ENCODE peak calls at places on chromosome 13, in five cellular contexts. One of them, this sample, is unnamed.

GRCh38 chr13:79973533-79973963 is 367.4 kb downstream of the SPRY2 start:
- DNase-seq in HCT116: no peak
- DNase-seq in uterus: peak; percentile 21
- DNase-seq in Peyer's patch: no peak
- DNase-seq in body of pancreas: peak; percentile 7
- DNase-seq in this sample: peak; percentile 35

GRCh38 chr13:85367887-85368286 is 431.3 kb downstream of the SLITRK6 start:
- DNase-seq in uterus: no peak
- DNase-seq in Peyer's patch: no peak
- DNase-seq in body of pancreas: no peak
- DNase-seq in HCT116: no peak
- DNase-seq in this sample: no peak

GRCh38 chr13:45615501-45616101 is at the start of gene ERICH6B:
- DNase-seq in uterus: no peak
- DNase-seq in HCT116: no peak
- DNase-seq in Peyer's patch: no peak
- DNase-seq in body of pancreas: peak; percentile 7
- DNase-seq in this sample: peak; percentile 23

GRCh38 chr13:42875448-42876269 is 94.3 kb downstream of the FAM216B start:
- DNase-seq in Peyer's patch: no peak
- DNase-seq in HCT116: no peak
- DNase-seq in uterus: no peak
- DNase-seq in body of pancreas: no peak
- DNase-seq in this sample: no peak

GRCh38 chr13:96052655-96053002 is 572 bp downstream of the UGGT2 start:
- DNase-seq in uterus: no peak
- DNase-seq in HCT116: peak; percentile 37
- DNase-seq in Peyer's patch: no peak
- DNase-seq in body of pancreas: no peak
- DNase-seq in this sample: no peak

GRCh38 chr13:83622422-83622784 is 259.9 kb downstream of the SLITRK1 start:
- DNase-seq in body of pancreas: no peak
- DNase-seq in HCT116: no peak
- DNase-seq in Peyer's patch: no peak
- DNase-seq in uterus: no peak
- DNase-seq in this sample: no peak

GRCh38 chr13:110409581-110409992 is 102.5 kb downstream of the COL4A2 start:
- DNase-seq in uterus: peak; percentile 65
- DNase-seq in HCT116: no peak
- DNase-seq in Peyer's patch: no peak
- DNase-seq in body of pancreas: no peak
- DNase-seq in this sample: no peak

GRCh38 chr13:31328549-31329229 is 128.9 kb downstream of the B3GLCT start:
- DNase-seq in uterus: no peak
- DNase-seq in body of pancreas: no peak
- DNase-seq in Peyer's patch: no peak
- DNase-seq in HCT116: no peak
- DNase-seq in this sample: no peak

GRCh38 chr13:43303040-43303729 is 279.8 kb downstream of the DNAJC15 start:
- DNase-seq in HCT116: no peak
- DNase-seq in uterus: peak; percentile 24
- DNase-seq in Peyer's patch: no peak
- DNase-seq in body of pancreas: peak; percentile 80
- DNase-seq in this sample: peak; percentile 71

GRCh38 chr13:58376775-58377174 is 745.2 kb downstream of the PCDH17 start:
- DNase-seq in uterus: no peak
- DNase-seq in Peyer's patch: no peak
- DNase-seq in body of pancreas: no peak
- DNase-seq in HCT116: no peak
- DNase-seq in this sample: no peak

GRCh38 chr13:73168226-73168992 is 109.6 kb downstream of the KLF5 start:
- DNase-seq in body of pancreas: no peak
- DNase-seq in Peyer's patch: no peak
- DNase-seq in HCT116: no peak
- DNase-seq in uterus: no peak
- DNase-seq in this sample: no peak

GRCh38 chr13:23772717-23773116 is 116.5 kb downstream of the MIPEP start:
- DNase-seq in uterus: no peak
- DNase-seq in Peyer's patch: no peak
- DNase-seq in HCT116: no peak
- DNase-seq in body of pancreas: no peak
- DNase-seq in this sample: no peak

GRCh38 chr13:48490241-48490640 is 42.6 kb downstream of the RCBTB2 start:
- DNase-seq in body of pancreas: no peak
- DNase-seq in Peyer's patch: no peak
- DNase-seq in HCT116: no peak
- DNase-seq in uterus: no peak
- DNase-seq in this sample: no peak

GRCh38 chr13:73069206-73069815 is 10.5 kb downstream of the KLF5 start:
- DNase-seq in HCT116: no peak
- DNase-seq in uterus: no peak
- DNase-seq in Peyer's patch: no peak
- DNase-seq in body of pancreas: no peak
- DNase-seq in this sample: no peak

GRCh38 chr13:67138937-67139336 is 91.2 kb downstream of the PCDH9 start:
- DNase-seq in uterus: no peak
- DNase-seq in HCT116: no peak
- DNase-seq in Peyer's patch: no peak
- DNase-seq in body of pancreas: no peak
- DNase-seq in this sample: no peak

GRCh38 chr13:72651196-72651595 is 76.2 kb downstream of the MZT1 start:
- DNase-seq in Peyer's patch: no peak
- DNase-seq in body of pancreas: no peak
- DNase-seq in uterus: no peak
- DNase-seq in HCT116: peak; percentile 31
- DNase-seq in this sample: no peak

GRCh38 chr13:98142427-98143156 is at the start of gene FARP1:
- DNase-seq in Peyer's patch: no peak
- DNase-seq in uterus: peak; percentile 55
- DNase-seq in body of pancreas: peak; percentile 86
- DNase-seq in HCT116: peak; percentile 27
- DNase-seq in this sample: peak; percentile 87

GRCh38 chr13:71368301-71368700 is 498.7 kb downstream of the DACH1 start:
- DNase-seq in body of pancreas: no peak
- DNase-seq in Peyer's patch: no peak
- DNase-seq in HCT116: no peak
- DNase-seq in uterus: no peak
- DNase-seq in this sample: no peak

GRCh38 chr13:98233127-98233526 is 56.1 kb upstream of the RNF113B start:
- DNase-seq in uterus: no peak
- DNase-seq in body of pancreas: no peak
- DNase-seq in HCT116: no peak
- DNase-seq in Peyer's patch: no peak
- DNase-seq in this sample: peak; percentile 41

GRCh38 chr13:70391678-70392077 is 283.4 kb upstream of the KLHL1 start:
- DNase-seq in uterus: no peak
- DNase-seq in HCT116: no peak
- DNase-seq in body of pancreas: peak; percentile 54
- DNase-seq in Peyer's patch: no peak
- DNase-seq in this sample: no peak

GRCh38 chr13:91360246-91360751 is 12.8 kb downstream of the MIR17HG start:
- DNase-seq in Peyer's patch: no peak
- DNase-seq in uterus: no peak
- DNase-seq in body of pancreas: no peak
- DNase-seq in HCT116: no peak
- DNase-seq in this sample: no peak

GRCh38 chr13:114130708-114131580 is 1.5 kb downstream of the RASA3 start:
- DNase-seq in body of pancreas: peak; percentile 52
- DNase-seq in HCT116: no peak
- DNase-seq in uterus: peak; percentile 51
- DNase-seq in Peyer's patch: peak; percentile 71
- DNase-seq in this sample: peak; percentile 76

GRCh38 chr13:79541426-79542049 is 60.6 kb downstream of the NDFIP2 start:
- DNase-seq in Peyer's patch: no peak
- DNase-seq in uterus: no peak
- DNase-seq in body of pancreas: no peak
- DNase-seq in HCT116: peak; percentile 56
- DNase-seq in this sample: no peak

GRCh38 chr13:44243198-44243852 is 130.3 kb upstream of the SERP2 start:
- DNase-seq in Peyer's patch: no peak
- DNase-seq in body of pancreas: no peak
- DNase-seq in uterus: peak; percentile 61
- DNase-seq in HCT116: peak; percentile 92
- DNase-seq in this sample: no peak

DNA sequence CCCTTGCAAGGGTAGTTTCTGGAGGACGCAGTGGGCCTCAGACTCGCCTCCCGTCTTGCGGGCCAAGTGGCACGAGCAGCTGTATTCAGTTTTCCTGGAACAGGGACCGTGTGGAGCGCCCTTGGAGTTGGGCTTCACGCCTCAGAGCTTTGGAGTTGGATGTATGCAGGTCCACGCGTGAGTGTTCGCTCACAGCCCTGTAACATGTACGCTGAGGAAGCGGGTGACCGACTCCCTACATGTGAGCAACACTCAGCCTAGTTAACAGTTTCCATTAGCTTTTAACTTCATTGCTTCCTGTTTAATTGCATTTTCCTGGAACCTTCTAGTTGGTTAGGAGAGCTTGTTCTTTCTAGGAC is 659 bp downstream of the TM9SF2 start:
- DNase-seq in uterus: no peak
- DNase-seq in HCT116: no peak
- DNase-seq in body of pancreas: peak; percentile 28
- DNase-seq in Peyer's patch: peak; percentile 39
- DNase-seq in this sample: peak; percentile 37
- H3K4me1 ChIP-seq in uterus: peaks cover 6% of the 10 kb centered on the region
- H3K4me1 ChIP-seq in HCT116: peaks cover 34% of the 10 kb centered on the region
- H3K4me1 ChIP-seq in body of pancreas: peaks cover 67% of the 10 kb centered on the region
- H3K4me1 ChIP-seq in Peyer's patch: peaks cover 25% of the 10 kb centered on the region
- H3K4me1 ChIP-seq in this sample: peaks cover 53% of the 10 kb centered on the region

GRCh38 chr13:26230703-26231102 is 8.6 kb upstream of the RNF6 start:
- DNase-seq in uterus: no peak
- DNase-seq in HCT116: no peak
- DNase-seq in body of pancreas: no peak
- DNase-seq in Peyer's patch: no peak
- DNase-seq in this sample: no peak

GRCh38 chr13:26236306-26236705 is 14.2 kb upstream of the RNF6 start:
- DNase-seq in HCT116: no peak
- DNase-seq in body of pancreas: no peak
- DNase-seq in uterus: no peak
- DNase-seq in Peyer's patch: no peak
- DNase-seq in this sample: no peak
- TF ChIP-seq POLR2A in HCT116: no peak
- TF ChIP-seq POLR2A in body of pancreas: no peak
- TF ChIP-seq POLR2A in uterus: no peak
- TF ChIP-seq POLR2A in Peyer's patch: no peak
- TF ChIP-seq POLR2A in this sample: no peak

DNA sequence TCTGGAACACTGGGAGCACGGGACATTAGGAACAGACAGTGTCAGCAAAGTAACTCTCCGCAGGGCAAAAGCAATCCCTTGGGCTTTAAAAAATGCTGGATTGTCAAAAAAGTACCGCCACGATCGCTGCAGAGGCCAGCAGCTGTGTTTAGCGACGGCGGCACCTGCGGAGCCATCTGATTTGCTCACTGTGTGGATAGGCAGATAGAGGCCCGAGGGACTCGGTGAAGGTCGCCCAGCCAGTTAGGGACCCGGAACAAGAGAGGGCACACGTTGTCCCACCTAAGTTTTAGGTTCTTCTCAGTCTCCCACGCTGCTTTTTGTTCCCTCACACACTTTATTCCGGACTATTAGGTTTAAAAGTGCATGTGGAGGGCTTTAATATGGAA is 238.3 kb downstream of the TEX29 start:
- DNase-seq in uterus: no peak
- DNase-seq in Peyer's patch: no peak
- DNase-seq in HCT116: no peak
- DNase-seq in body of pancreas: no peak
- DNase-seq in this sample: no peak
- H3K9me3 ChIP-seq in uterus: no peaks in the 10 kb centered on the region
- H3K9me3 ChIP-seq in Peyer's patch: no peaks in the 10 kb centered on the region
- H3K9me3 ChIP-seq in HCT116: no peaks in the 10 kb centered on the region
- H3K9me3 ChIP-seq in body of pancreas: no peaks in the 10 kb centered on the region
- H3K9me3 ChIP-seq in this sample: no peaks in the 10 kb centered on the region

GRCh38 chr13:51243832-51244231 is 21.6 kb downstream of the FAM124A start:
- DNase-seq in HCT116: no peak
- DNase-seq in Peyer's patch: no peak
- DNase-seq in uterus: no peak
- DNase-seq in body of pancreas: no peak
- DNase-seq in this sample: peak; percentile 95
- H3K4me1 ChIP-seq in HCT116: no peaks in the 10 kb centered on the region
- H3K4me1 ChIP-seq in Peyer's patch: no peaks in the 10 kb centered on the region
- H3K4me1 ChIP-seq in uterus: no peaks in the 10 kb centered on the region
- H3K4me1 ChIP-seq in body of pancreas: no peaks in the 10 kb centered on the region
- H3K4me1 ChIP-seq in this sample: peaks cover 37% of the 10 kb centered on the region

GRCh38 chr13:33541962-33542308 is 256.4 kb upstream of the STARD13 start:
- DNase-seq in body of pancreas: no peak
- DNase-seq in Peyer's patch: no peak
- DNase-seq in HCT116: no peak
- DNase-seq in uterus: no peak
- DNase-seq in this sample: no peak
- TF ChIP-seq POLR2A in body of pancreas: no peak
- TF ChIP-seq POLR2A in Peyer's patch: no peak
- TF ChIP-seq POLR2A in HCT116: no peak
- TF ChIP-seq POLR2A in uterus: no peak
- TF ChIP-seq POLR2A in this sample: no peak

DNA sequence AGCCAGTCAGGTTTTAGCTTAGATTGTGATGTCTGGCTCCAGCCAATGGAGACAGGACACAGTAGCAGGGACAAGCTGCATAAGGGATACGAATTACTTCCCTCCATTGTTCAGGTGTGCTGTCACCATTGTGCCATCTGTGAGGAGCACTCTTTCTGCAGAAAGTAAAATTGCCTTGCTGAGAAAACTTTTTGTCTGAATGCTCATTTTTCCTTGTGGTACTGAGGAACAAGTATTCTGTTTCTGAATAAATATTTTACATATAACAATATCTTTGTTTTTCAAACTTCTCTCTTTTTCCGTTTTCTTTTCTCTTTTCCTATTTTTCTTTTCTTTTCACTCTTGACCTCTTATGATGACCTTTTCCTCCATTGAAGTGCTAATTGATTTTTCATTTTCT is 10.2 kb downstream of the SLC10A2 start:
- DNase-seq in uterus: no peak
- DNase-seq in HCT116: no peak
- DNase-seq in Peyer's patch: no peak
- DNase-seq in body of pancreas: no peak
- DNase-seq in this sample: no peak
- H3K9me3 ChIP-seq in uterus: no peaks in the 10 kb centered on the region
- H3K9me3 ChIP-seq in HCT116: peaks cover 5% of the 10 kb centered on the region
- H3K9me3 ChIP-seq in Peyer's patch: no peaks in the 10 kb centered on the region
- H3K9me3 ChIP-seq in body of pancreas: no peaks in the 10 kb centered on the region
- H3K9me3 ChIP-seq in this sample: no peaks in the 10 kb centered on the region

DNA sequence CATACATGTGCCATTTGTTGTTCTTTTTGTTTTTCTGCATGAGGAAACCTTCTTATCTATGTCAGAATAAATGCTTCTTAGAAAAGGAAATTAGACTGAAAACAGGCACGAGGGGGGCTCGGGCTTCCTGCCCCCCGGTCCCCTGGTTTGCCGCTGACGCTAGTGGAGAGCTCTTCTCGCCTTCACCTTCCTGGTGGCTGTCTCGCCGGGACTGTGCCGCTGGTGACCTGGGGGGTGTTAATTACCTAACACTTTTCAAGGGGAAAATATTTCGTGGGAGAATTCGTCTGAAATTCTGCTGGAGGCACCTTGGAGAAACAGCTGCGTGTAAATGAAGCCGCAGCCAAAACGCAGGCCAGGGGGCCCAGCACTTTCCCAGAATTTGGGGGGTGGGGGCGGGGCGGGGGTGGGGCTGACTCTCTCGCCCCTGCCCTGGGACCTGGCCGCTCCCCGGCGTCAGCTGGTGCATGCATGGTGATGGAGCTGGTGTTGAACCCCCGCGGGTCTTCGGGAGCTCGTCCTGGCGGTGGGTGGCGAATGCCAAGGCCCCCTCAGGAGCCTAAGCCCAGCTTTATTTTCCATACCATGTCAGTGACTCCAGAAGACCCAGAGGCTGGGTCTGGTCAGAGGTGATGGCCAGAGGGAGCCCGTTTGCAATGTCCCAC is 58.3 kb upstream of the MCF2L start:
- DNase-seq in Peyer's patch: no peak
- DNase-seq in HCT116: no peak
- DNase-seq in uterus: no peak
- DNase-seq in body of pancreas: no peak
- DNase-seq in this sample: no peak
- H3K4me1 ChIP-seq in Peyer's patch: no peaks in the 10 kb centered on the region
- H3K4me1 ChIP-seq in HCT116: peaks cover 4% of the 10 kb centered on the region
- H3K4me1 ChIP-seq in uterus: no peaks in the 10 kb centered on the region
- H3K4me1 ChIP-seq in body of pancreas: peaks cover 8% of the 10 kb centered on the region
- H3K4me1 ChIP-seq in this sample: peaks cover 7% of the 10 kb centered on the region